ENCODE peak calls at places on chromosomes 16 and 17, in eight cellular contexts. One of them, this sample, is unnamed. For H3K4me1, the result is how much of the 10 kb centered on the place peaks cover.

GRCh38 chr17:1484586-1485310 is 7.7 kb downstream of the MYO1C start:
- DNase-seq in tibial nerve: no peak
- DNase-seq in psoas muscle: no peak
- DNase-seq in colonic mucosa: peak
- DNase-seq in endodermal cell: peak
- DNase-seq in effector memory CD4-positive, alpha-beta T cell: peak
- DNase-seq in heart right ventricle: peak
- DNase-seq in tibial artery: peak
- DNase-seq in this sample: no peak

GRCh38 chr17:79022507-79022991 is 1.4 kb upstream of the C1QTNF1 start:
- DNase-seq in heart right ventricle: peak
- DNase-seq in effector memory CD4-positive, alpha-beta T cell: no peak
- DNase-seq in tibial nerve: peak
- DNase-seq in tibial artery: peak
- DNase-seq in psoas muscle: no peak
- DNase-seq in colonic mucosa: no peak
- DNase-seq in endodermal cell: peak
- DNase-seq in this sample: peak

GRCh38 chr16:3609895-3610697 is 1.3 kb downstream of the SLX4 start:
- DNase-seq in effector memory CD4-positive, alpha-beta T cell: no peak
- DNase-seq in heart right ventricle: no peak
- DNase-seq in colonic mucosa: no peak
- DNase-seq in endodermal cell: no peak
- DNase-seq in psoas muscle: no peak
- DNase-seq in tibial nerve: no peak
- DNase-seq in tibial artery: no peak
- DNase-seq in this sample: no peak

GRCh38 chr16:49470550-49470949 is 96.9 kb downstream of the C16orf78 start:
- DNase-seq in psoas muscle: no peak
- DNase-seq in endodermal cell: peak
- DNase-seq in colonic mucosa: peak
- DNase-seq in heart right ventricle: no peak
- DNase-seq in tibial nerve: no peak
- DNase-seq in tibial artery: no peak
- DNase-seq in effector memory CD4-positive, alpha-beta T cell: no peak
- DNase-seq in this sample: no peak

GRCh38 chr17:66476014-66476413 is 173.6 kb downstream of the PRKCA start:
- DNase-seq in colonic mucosa: no peak
- DNase-seq in effector memory CD4-positive, alpha-beta T cell: no peak
- DNase-seq in psoas muscle: no peak
- DNase-seq in endodermal cell: peak
- DNase-seq in tibial artery: no peak
- DNase-seq in heart right ventricle: no peak
- DNase-seq in tibial nerve: no peak
- DNase-seq in this sample: no peak

GRCh38 chr16:24255446-24256352 is at the start of gene CACNG3:
- DNase-seq in tibial artery: no peak
- DNase-seq in psoas muscle: peak
- DNase-seq in heart right ventricle: peak
- DNase-seq in effector memory CD4-positive, alpha-beta T cell: peak
- DNase-seq in tibial nerve: no peak
- DNase-seq in endodermal cell: peak
- DNase-seq in colonic mucosa: peak
- DNase-seq in this sample: no peak

GRCh38 chr17:7060165-7060890 is 16.4 kb upstream of the SLC16A11 start:
- DNase-seq in tibial nerve: no peak
- DNase-seq in heart right ventricle: no peak
- DNase-seq in effector memory CD4-positive, alpha-beta T cell: no peak
- DNase-seq in tibial artery: no peak
- DNase-seq in psoas muscle: no peak
- DNase-seq in colonic mucosa: no peak
- DNase-seq in endodermal cell: no peak
- DNase-seq in this sample: no peak

GRCh38 chr17:80261159-80261894 is 675 bp downstream of the RNF213 start:
- DNase-seq in psoas muscle: peak
- DNase-seq in effector memory CD4-positive, alpha-beta T cell: peak
- DNase-seq in heart right ventricle: peak
- DNase-seq in colonic mucosa: peak
- DNase-seq in tibial nerve: peak
- DNase-seq in endodermal cell: peak
- DNase-seq in tibial artery: peak
- DNase-seq in this sample: peak

GRCh38 chr16:54201200-54201599 is 85.4 kb downstream of the IRX3 start:
- DNase-seq in heart right ventricle: no peak
- DNase-seq in tibial nerve: no peak
- DNase-seq in endodermal cell: no peak
- DNase-seq in colonic mucosa: no peak
- DNase-seq in psoas muscle: no peak
- DNase-seq in tibial artery: no peak
- DNase-seq in effector memory CD4-positive, alpha-beta T cell: no peak
- DNase-seq in this sample: no peak

GRCh38 chr16:56872863-56873391 is 7.9 kb downstream of the SLC12A3 start:
- DNase-seq in psoas muscle: no peak
- DNase-seq in tibial nerve: no peak
- DNase-seq in endodermal cell: no peak
- DNase-seq in tibial artery: no peak
- DNase-seq in heart right ventricle: no peak
- DNase-seq in colonic mucosa: no peak
- DNase-seq in effector memory CD4-positive, alpha-beta T cell: no peak
- DNase-seq in this sample: no peak

GRCh38 chr16:71869089-71869488 is 14.9 kb downstream of the ZNF821 start:
- DNase-seq in tibial nerve: no peak
- DNase-seq in endodermal cell: no peak
- DNase-seq in tibial artery: no peak
- DNase-seq in effector memory CD4-positive, alpha-beta T cell: no peak
- DNase-seq in colonic mucosa: no peak
- DNase-seq in heart right ventricle: no peak
- DNase-seq in psoas muscle: no peak
- DNase-seq in this sample: no peak

GRCh38 chr17:77088455-77089117 is 52.2 kb upstream of the SEC14L1 start:
- DNase-seq in psoas muscle: peak
- DNase-seq in effector memory CD4-positive, alpha-beta T cell: peak
- DNase-seq in tibial nerve: peak
- DNase-seq in colonic mucosa: peak
- DNase-seq in heart right ventricle: peak
- DNase-seq in endodermal cell: peak
- DNase-seq in tibial artery: peak
- DNase-seq in this sample: peak

GRCh38 chr17:29514792-29515191 is 52.0 kb downstream of the ABHD15 start:
- DNase-seq in psoas muscle: no peak
- DNase-seq in colonic mucosa: no peak
- DNase-seq in effector memory CD4-positive, alpha-beta T cell: no peak
- DNase-seq in endodermal cell: no peak
- DNase-seq in tibial nerve: no peak
- DNase-seq in heart right ventricle: no peak
- DNase-seq in tibial artery: no peak
- DNase-seq in this sample: no peak

GRCh38 chr16:89242795-89243200 is 25.3 kb downstream of the ZNF778 start:
- DNase-seq in tibial artery: no peak
- DNase-seq in effector memory CD4-positive, alpha-beta T cell: no peak
- DNase-seq in heart right ventricle: no peak
- DNase-seq in endodermal cell: peak
- DNase-seq in tibial nerve: no peak
- DNase-seq in colonic mucosa: peak
- DNase-seq in psoas muscle: no peak
- DNase-seq in this sample: no peak

GRCh38 chr16:48117217-48118105 is 38.3 kb downstream of the ABCC12 start:
- DNase-seq in heart right ventricle: peak
- DNase-seq in tibial nerve: no peak
- DNase-seq in endodermal cell: peak
- DNase-seq in psoas muscle: peak
- DNase-seq in effector memory CD4-positive, alpha-beta T cell: peak
- DNase-seq in colonic mucosa: peak
- DNase-seq in tibial artery: no peak
- DNase-seq in this sample: no peak

GRCh38 chr17:45236002-45236606 is 14.4 kb downstream of the FMNL1 start:
- DNase-seq in psoas muscle: no peak
- DNase-seq in colonic mucosa: no peak
- DNase-seq in heart right ventricle: no peak
- DNase-seq in effector memory CD4-positive, alpha-beta T cell: no peak
- DNase-seq in tibial nerve: no peak
- DNase-seq in tibial artery: no peak
- DNase-seq in endodermal cell: no peak
- DNase-seq in this sample: no peak
- H3K4me1 ChIP-seq in psoas muscle: under half
- H3K4me1 ChIP-seq in colonic mucosa: under half
- H3K4me1 ChIP-seq in heart right ventricle: under half
- H3K4me1 ChIP-seq in effector memory CD4-positive, alpha-beta T cell: under half
- H3K4me1 ChIP-seq in tibial nerve: under half
- H3K4me1 ChIP-seq in tibial artery: under half
- H3K4me1 ChIP-seq in endodermal cell: under half
- H3K4me1 ChIP-seq in this sample: under half

GRCh38 chr16:66616592-66616991 is 12.1 kb downstream of the CMTM3 start:
- DNase-seq in tibial nerve: no peak
- DNase-seq in psoas muscle: no peak
- DNase-seq in effector memory CD4-positive, alpha-beta T cell: no peak
- DNase-seq in heart right ventricle: no peak
- DNase-seq in tibial artery: no peak
- DNase-seq in colonic mucosa: no peak
- DNase-seq in endodermal cell: peak
- DNase-seq in this sample: no peak

GRCh38 chr16:66619036-66619435 is 14.5 kb downstream of the CMTM3 start:
- DNase-seq in tibial artery: no peak
- DNase-seq in colonic mucosa: no peak
- DNase-seq in psoas muscle: no peak
- DNase-seq in effector memory CD4-positive, alpha-beta T cell: no peak
- DNase-seq in heart right ventricle: no peak
- DNase-seq in tibial nerve: no peak
- DNase-seq in endodermal cell: no peak
- DNase-seq in this sample: no peak

GRCh38 chr16:66617010-66617434 is 12.5 kb downstream of the CMTM3 start:
- DNase-seq in colonic mucosa: no peak
- DNase-seq in psoas muscle: no peak
- DNase-seq in endodermal cell: peak
- DNase-seq in tibial nerve: no peak
- DNase-seq in effector memory CD4-positive, alpha-beta T cell: no peak
- DNase-seq in heart right ventricle: no peak
- DNase-seq in tibial artery: no peak
- DNase-seq in this sample: no peak

GRCh38 chr16:66618588-66618987 is 14.1 kb downstream of the CMTM3 start:
- DNase-seq in colonic mucosa: no peak
- DNase-seq in tibial nerve: no peak
- DNase-seq in heart right ventricle: no peak
- DNase-seq in endodermal cell: no peak
- DNase-seq in psoas muscle: peak
- DNase-seq in effector memory CD4-positive, alpha-beta T cell: no peak
- DNase-seq in tibial artery: no peak
- DNase-seq in this sample: peak

DNA sequence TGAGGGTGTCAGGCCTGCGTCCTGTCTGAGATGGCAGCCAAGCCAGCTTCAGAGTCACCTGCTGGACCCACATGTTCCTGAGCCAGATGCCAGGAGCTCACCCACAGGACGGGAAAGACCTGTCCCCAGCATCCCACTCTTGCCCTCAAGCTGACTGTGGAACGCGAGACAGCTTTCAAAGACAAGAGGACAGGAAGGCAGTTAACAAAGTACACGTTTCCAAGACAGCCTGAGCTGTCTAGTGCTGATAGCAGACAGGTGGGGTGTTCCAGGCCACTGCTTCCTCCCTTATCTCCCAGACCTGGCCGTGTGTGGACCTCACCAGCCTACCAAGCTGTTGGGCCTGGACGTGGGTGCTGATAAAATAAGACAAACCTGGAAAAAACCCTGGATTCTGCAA is 13.2 kb downstream of the CMTM3 start:
- DNase-seq in effector memory CD4-positive, alpha-beta T cell: no peak
- DNase-seq in endodermal cell: no peak
- DNase-seq in colonic mucosa: no peak
- DNase-seq in tibial nerve: no peak
- DNase-seq in psoas muscle: no peak
- DNase-seq in heart right ventricle: no peak
- DNase-seq in tibial artery: no peak
- DNase-seq in this sample: no peak
- H3K27ac ChIP-seq in effector memory CD4-positive, alpha-beta T cell: no peak
- H3K27ac ChIP-seq in endodermal cell: no peak
- H3K27ac ChIP-seq in colonic mucosa: no peak
- H3K27ac ChIP-seq in tibial nerve: no peak
- H3K27ac ChIP-seq in psoas muscle: peak
- H3K27ac ChIP-seq in heart right ventricle: no peak
- H3K27ac ChIP-seq in tibial artery: no peak
- H3K27ac ChIP-seq in this sample: no peak

GRCh38 chr16:86030116-86030515 is 131.2 kb downstream of the IRF8 start:
- DNase-seq in endodermal cell: peak
- DNase-seq in tibial artery: peak
- DNase-seq in effector memory CD4-positive, alpha-beta T cell: no peak
- DNase-seq in tibial nerve: no peak
- DNase-seq in colonic mucosa: no peak
- DNase-seq in psoas muscle: no peak
- DNase-seq in heart right ventricle: no peak
- DNase-seq in this sample: no peak
- H3K4me3 ChIP-seq in endodermal cell: no peak
- H3K4me3 ChIP-seq in tibial artery: no peak
- H3K4me3 ChIP-seq in effector memory CD4-positive, alpha-beta T cell: no peak
- H3K4me3 ChIP-seq in tibial nerve: no peak
- H3K4me3 ChIP-seq in colonic mucosa: no peak
- H3K4me3 ChIP-seq in psoas muscle: no peak
- H3K4me3 ChIP-seq in heart right ventricle: no peak
- H3K4me3 ChIP-seq in this sample: no peak

DNA sequence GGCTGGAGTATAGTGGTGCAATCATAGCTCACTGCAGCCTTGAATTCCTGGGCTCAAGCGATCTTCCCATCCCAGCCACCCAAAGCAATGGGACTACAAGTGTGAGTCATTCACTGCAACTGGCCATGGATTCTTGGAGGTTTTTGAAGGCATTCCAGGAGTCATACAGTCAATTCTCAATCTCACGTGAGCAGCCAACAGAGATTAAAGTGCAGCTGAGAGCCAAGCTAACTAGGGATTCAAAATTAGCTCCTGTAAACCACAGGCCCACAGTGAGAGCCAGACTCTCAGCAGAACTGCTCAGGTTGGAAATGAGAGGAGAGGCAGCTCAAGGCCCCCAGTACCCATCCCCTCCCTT is 30.2 kb downstream of the XPO6 start:
- DNase-seq in heart right ventricle: peak
- DNase-seq in tibial nerve: no peak
- DNase-seq in colonic mucosa: peak
- DNase-seq in psoas muscle: peak
- DNase-seq in endodermal cell: peak
- DNase-seq in effector memory CD4-positive, alpha-beta T cell: no peak
- DNase-seq in tibial artery: peak
- DNase-seq in this sample: peak
- H3K4me1 ChIP-seq in heart right ventricle: under half
- H3K4me1 ChIP-seq in tibial nerve: under half
- H3K4me1 ChIP-seq in colonic mucosa: under half
- H3K4me1 ChIP-seq in psoas muscle: under half
- H3K4me1 ChIP-seq in endodermal cell: under half
- H3K4me1 ChIP-seq in effector memory CD4-positive, alpha-beta T cell: under half
- H3K4me1 ChIP-seq in tibial artery: under half
- H3K4me1 ChIP-seq in this sample: under half

DNA sequence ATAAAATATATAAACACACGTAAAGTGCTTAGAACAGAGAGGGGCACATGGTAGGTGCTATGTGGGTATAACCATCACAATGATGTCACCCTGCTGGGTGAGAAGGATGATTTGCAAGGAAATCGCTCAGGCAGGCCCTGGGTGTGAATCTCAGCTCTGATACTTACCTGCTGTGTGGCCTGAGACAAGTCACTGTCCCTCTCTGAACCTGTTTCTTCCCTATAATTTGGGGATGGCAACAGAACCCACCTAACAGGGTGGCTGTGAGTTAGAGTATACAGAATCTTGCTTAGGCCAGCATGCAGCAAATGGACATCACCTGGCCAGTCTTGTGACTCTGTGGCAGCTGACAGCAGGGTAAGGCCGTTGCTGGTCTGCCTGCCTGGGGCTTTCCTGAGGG is 36.6 kb upstream of the ALKBH5 start:
- DNase-seq in psoas muscle: no peak
- DNase-seq in effector memory CD4-positive, alpha-beta T cell: no peak
- DNase-seq in heart right ventricle: no peak
- DNase-seq in colonic mucosa: no peak
- DNase-seq in tibial nerve: no peak
- DNase-seq in tibial artery: no peak
- DNase-seq in endodermal cell: no peak
- DNase-seq in this sample: no peak
- H3K27ac ChIP-seq in psoas muscle: no peak
- H3K27ac ChIP-seq in effector memory CD4-positive, alpha-beta T cell: no peak
- H3K27ac ChIP-seq in heart right ventricle: no peak
- H3K27ac ChIP-seq in colonic mucosa: no peak
- H3K27ac ChIP-seq in tibial nerve: no peak
- H3K27ac ChIP-seq in tibial artery: no peak
- H3K27ac ChIP-seq in endodermal cell: no peak
- H3K27ac ChIP-seq in this sample: no peak